ENCODE peak calls at places on chromosome 7, in eight cellular contexts. One of them, this sample, is unnamed.
A peak's percentile ranks its signal among the peaks of the same experiment; 100 is the strongest.

GRCh38 chr7:137404918-137405317 is 61.4 kb upstream of the PTN start:
- DNase-seq in hippocampal formation: no peak
- DNase-seq in activated CD4-positive, alpha-beta T cell treated with anti-CD3 and anti-CD28 coated beads, Interleukin-2, amount 10 ng/mL, durations not matched to agents 7 days and 5 days: no peak
- DNase-seq in ELR: peak; percentile 8
- DNase-seq in stimulated activated naive B cell treated with anti-CD40 and anti-IgM and Interleukin-4, amounts not matched to agents 10 μg/mL and 1 μg/mL and 100 μg/mL, for 72 hours: no peak
- DNase-seq in anterior cingulate cortex: no peak
- DNase-seq in CD8-positive, alpha-beta T cell: no peak
- DNase-seq in CD4-positive, alpha-beta T cell: no peak
- DNase-seq in this sample: no peak

GRCh38 chr7:76380623-76380966 is 21.8 kb upstream of the YWHAG start:
- DNase-seq in hippocampal formation: no peak
- DNase-seq in anterior cingulate cortex: no peak
- DNase-seq in ELR: no peak
- DNase-seq in CD8-positive, alpha-beta T cell: no peak
- DNase-seq in activated CD4-positive, alpha-beta T cell treated with anti-CD3 and anti-CD28 coated beads, Interleukin-2, amount 10 ng/mL, durations not matched to agents 7 days and 5 days: no peak
- DNase-seq in CD4-positive, alpha-beta T cell: no peak
- DNase-seq in stimulated activated naive B cell treated with anti-CD40 and anti-IgM and Interleukin-4, amounts not matched to agents 10 μg/mL and 1 μg/mL and 100 μg/mL, for 72 hours: no peak
- DNase-seq in this sample: no peak

GRCh38 chr7:117385340-117386124 is 41.8 kb downstream of the ASZ1 start:
- DNase-seq in stimulated activated naive B cell treated with anti-CD40 and anti-IgM and Interleukin-4, amounts not matched to agents 10 μg/mL and 1 μg/mL and 100 μg/mL, for 72 hours: no peak
- DNase-seq in CD4-positive, alpha-beta T cell: no peak
- DNase-seq in CD8-positive, alpha-beta T cell: no peak
- DNase-seq in ELR: peak; percentile 50
- DNase-seq in anterior cingulate cortex: no peak
- DNase-seq in activated CD4-positive, alpha-beta T cell treated with anti-CD3 and anti-CD28 coated beads, Interleukin-2, amount 10 ng/mL, durations not matched to agents 7 days and 5 days: no peak
- DNase-seq in hippocampal formation: peak; percentile 76
- DNase-seq in this sample: peak; percentile 26

GRCh38 chr7:155252388-155252957 is 45.2 kb upstream of the INSIG1 start:
- DNase-seq in anterior cingulate cortex: no peak
- DNase-seq in CD4-positive, alpha-beta T cell: no peak
- DNase-seq in ELR: peak; percentile 20
- DNase-seq in stimulated activated naive B cell treated with anti-CD40 and anti-IgM and Interleukin-4, amounts not matched to agents 10 μg/mL and 1 μg/mL and 100 μg/mL, for 72 hours: no peak
- DNase-seq in CD8-positive, alpha-beta T cell: no peak
- DNase-seq in activated CD4-positive, alpha-beta T cell treated with anti-CD3 and anti-CD28 coated beads, Interleukin-2, amount 10 ng/mL, durations not matched to agents 7 days and 5 days: no peak
- DNase-seq in hippocampal formation: no peak
- DNase-seq in this sample: peak; percentile 30

GRCh38 chr7:12066561-12066960 is 144.5 kb upstream of the TMEM106B start:
- DNase-seq in activated CD4-positive, alpha-beta T cell treated with anti-CD3 and anti-CD28 coated beads, Interleukin-2, amount 10 ng/mL, durations not matched to agents 7 days and 5 days: no peak
- DNase-seq in ELR: peak; percentile 75
- DNase-seq in stimulated activated naive B cell treated with anti-CD40 and anti-IgM and Interleukin-4, amounts not matched to agents 10 μg/mL and 1 μg/mL and 100 μg/mL, for 72 hours: peak; percentile 15
- DNase-seq in hippocampal formation: no peak
- DNase-seq in CD4-positive, alpha-beta T cell: no peak
- DNase-seq in anterior cingulate cortex: no peak
- DNase-seq in CD8-positive, alpha-beta T cell: no peak
- DNase-seq in this sample: no peak

GRCh38 chr7:156903232-156903909 is 10.4 kb upstream of the LMBR1 start:
- DNase-seq in stimulated activated naive B cell treated with anti-CD40 and anti-IgM and Interleukin-4, amounts not matched to agents 10 μg/mL and 1 μg/mL and 100 μg/mL, for 72 hours: no peak
- DNase-seq in CD8-positive, alpha-beta T cell: peak; percentile 77
- DNase-seq in activated CD4-positive, alpha-beta T cell treated with anti-CD3 and anti-CD28 coated beads, Interleukin-2, amount 10 ng/mL, durations not matched to agents 7 days and 5 days: peak; percentile 37
- DNase-seq in CD4-positive, alpha-beta T cell: no peak
- DNase-seq in anterior cingulate cortex: no peak
- DNase-seq in ELR: peak; percentile 49
- DNase-seq in hippocampal formation: no peak
- DNase-seq in this sample: no peak

GRCh38 chr7:90728568-90728967 is 132.4 kb downstream of the CDK14 start:
- DNase-seq in stimulated activated naive B cell treated with anti-CD40 and anti-IgM and Interleukin-4, amounts not matched to agents 10 μg/mL and 1 μg/mL and 100 μg/mL, for 72 hours: no peak
- DNase-seq in hippocampal formation: no peak
- DNase-seq in CD8-positive, alpha-beta T cell: no peak
- DNase-seq in anterior cingulate cortex: no peak
- DNase-seq in ELR: no peak
- DNase-seq in CD4-positive, alpha-beta T cell: no peak
- DNase-seq in activated CD4-positive, alpha-beta T cell treated with anti-CD3 and anti-CD28 coated beads, Interleukin-2, amount 10 ng/mL, durations not matched to agents 7 days and 5 days: no peak
- DNase-seq in this sample: no peak

GRCh38 chr7:142865766-142866165 is 10.9 kb downstream of the EPHB6 start:
- DNase-seq in ELR: no peak
- DNase-seq in hippocampal formation: no peak
- DNase-seq in anterior cingulate cortex: no peak
- DNase-seq in stimulated activated naive B cell treated with anti-CD40 and anti-IgM and Interleukin-4, amounts not matched to agents 10 μg/mL and 1 μg/mL and 100 μg/mL, for 72 hours: no peak
- DNase-seq in activated CD4-positive, alpha-beta T cell treated with anti-CD3 and anti-CD28 coated beads, Interleukin-2, amount 10 ng/mL, durations not matched to agents 7 days and 5 days: no peak
- DNase-seq in CD4-positive, alpha-beta T cell: no peak
- DNase-seq in CD8-positive, alpha-beta T cell: no peak
- DNase-seq in this sample: no peak

GRCh38 chr7:130367088-130367755 is 13.1 kb upstream of the CPA1 start:
- DNase-seq in anterior cingulate cortex: no peak
- DNase-seq in CD4-positive, alpha-beta T cell: no peak
- DNase-seq in activated CD4-positive, alpha-beta T cell treated with anti-CD3 and anti-CD28 coated beads, Interleukin-2, amount 10 ng/mL, durations not matched to agents 7 days and 5 days: no peak
- DNase-seq in stimulated activated naive B cell treated with anti-CD40 and anti-IgM and Interleukin-4, amounts not matched to agents 10 μg/mL and 1 μg/mL and 100 μg/mL, for 72 hours: no peak
- DNase-seq in hippocampal formation: no peak
- DNase-seq in CD8-positive, alpha-beta T cell: peak; percentile 41
- DNase-seq in ELR: no peak
- DNase-seq in this sample: no peak

GRCh38 chr7:47702096-47702495 is 120.2 kb upstream of the TNS3 start:
- DNase-seq in stimulated activated naive B cell treated with anti-CD40 and anti-IgM and Interleukin-4, amounts not matched to agents 10 μg/mL and 1 μg/mL and 100 μg/mL, for 72 hours: no peak
- DNase-seq in hippocampal formation: no peak
- DNase-seq in anterior cingulate cortex: no peak
- DNase-seq in CD8-positive, alpha-beta T cell: no peak
- DNase-seq in CD4-positive, alpha-beta T cell: no peak
- DNase-seq in ELR: no peak
- DNase-seq in activated CD4-positive, alpha-beta T cell treated with anti-CD3 and anti-CD28 coated beads, Interleukin-2, amount 10 ng/mL, durations not matched to agents 7 days and 5 days: no peak
- DNase-seq in this sample: no peak

GRCh38 chr7:35624299-35625186 is 70.4 kb downstream of the HERPUD2 start:
- DNase-seq in CD4-positive, alpha-beta T cell: peak; percentile 38
- DNase-seq in ELR: peak; percentile 63
- DNase-seq in stimulated activated naive B cell treated with anti-CD40 and anti-IgM and Interleukin-4, amounts not matched to agents 10 μg/mL and 1 μg/mL and 100 μg/mL, for 72 hours: peak; percentile 20
- DNase-seq in hippocampal formation: peak; percentile 7
- DNase-seq in CD8-positive, alpha-beta T cell: peak; percentile 31
- DNase-seq in activated CD4-positive, alpha-beta T cell treated with anti-CD3 and anti-CD28 coated beads, Interleukin-2, amount 10 ng/mL, durations not matched to agents 7 days and 5 days: peak; percentile 39
- DNase-seq in anterior cingulate cortex: peak; percentile 3
- DNase-seq in this sample: peak; percentile 70

GRCh38 chr7:75667938-75668337 is 70.8 kb downstream of the HIP1 start:
- DNase-seq in stimulated activated naive B cell treated with anti-CD40 and anti-IgM and Interleukin-4, amounts not matched to agents 10 μg/mL and 1 μg/mL and 100 μg/mL, for 72 hours: no peak
- DNase-seq in ELR: no peak
- DNase-seq in activated CD4-positive, alpha-beta T cell treated with anti-CD3 and anti-CD28 coated beads, Interleukin-2, amount 10 ng/mL, durations not matched to agents 7 days and 5 days: no peak
- DNase-seq in anterior cingulate cortex: no peak
- DNase-seq in CD4-positive, alpha-beta T cell: no peak
- DNase-seq in CD8-positive, alpha-beta T cell: no peak
- DNase-seq in hippocampal formation: no peak
- DNase-seq in this sample: no peak

GRCh38 chr7:28330384-28331070 is 81.8 kb upstream of the CREB5 start:
- DNase-seq in hippocampal formation: no peak
- DNase-seq in ELR: peak; percentile 28
- DNase-seq in anterior cingulate cortex: no peak
- DNase-seq in activated CD4-positive, alpha-beta T cell treated with anti-CD3 and anti-CD28 coated beads, Interleukin-2, amount 10 ng/mL, durations not matched to agents 7 days and 5 days: no peak
- DNase-seq in CD8-positive, alpha-beta T cell: no peak
- DNase-seq in stimulated activated naive B cell treated with anti-CD40 and anti-IgM and Interleukin-4, amounts not matched to agents 10 μg/mL and 1 μg/mL and 100 μg/mL, for 72 hours: no peak
- DNase-seq in CD4-positive, alpha-beta T cell: no peak
- DNase-seq in this sample: no peak

GRCh38 chr7:92723978-92724377 is 112.4 kb downstream of the CDK6 start:
- DNase-seq in CD8-positive, alpha-beta T cell: no peak
- DNase-seq in stimulated activated naive B cell treated with anti-CD40 and anti-IgM and Interleukin-4, amounts not matched to agents 10 μg/mL and 1 μg/mL and 100 μg/mL, for 72 hours: no peak
- DNase-seq in hippocampal formation: no peak
- DNase-seq in CD4-positive, alpha-beta T cell: no peak
- DNase-seq in activated CD4-positive, alpha-beta T cell treated with anti-CD3 and anti-CD28 coated beads, Interleukin-2, amount 10 ng/mL, durations not matched to agents 7 days and 5 days: no peak
- DNase-seq in ELR: no peak
- DNase-seq in anterior cingulate cortex: no peak
- DNase-seq in this sample: no peak

GRCh38 chr7:23494009-23494408 is 23.7 kb upstream of the IGF2BP3 start:
- DNase-seq in anterior cingulate cortex: no peak
- DNase-seq in CD8-positive, alpha-beta T cell: no peak
- DNase-seq in activated CD4-positive, alpha-beta T cell treated with anti-CD3 and anti-CD28 coated beads, Interleukin-2, amount 10 ng/mL, durations not matched to agents 7 days and 5 days: no peak
- DNase-seq in hippocampal formation: no peak
- DNase-seq in stimulated activated naive B cell treated with anti-CD40 and anti-IgM and Interleukin-4, amounts not matched to agents 10 μg/mL and 1 μg/mL and 100 μg/mL, for 72 hours: no peak
- DNase-seq in CD4-positive, alpha-beta T cell: no peak
- DNase-seq in ELR: no peak
- DNase-seq in this sample: no peak

GRCh38 chr7:129657363-129657762 is 45.8 kb downstream of the NRF1 start:
- DNase-seq in activated CD4-positive, alpha-beta T cell treated with anti-CD3 and anti-CD28 coated beads, Interleukin-2, amount 10 ng/mL, durations not matched to agents 7 days and 5 days: no peak
- DNase-seq in ELR: peak; percentile 30
- DNase-seq in stimulated activated naive B cell treated with anti-CD40 and anti-IgM and Interleukin-4, amounts not matched to agents 10 μg/mL and 1 μg/mL and 100 μg/mL, for 72 hours: no peak
- DNase-seq in anterior cingulate cortex: no peak
- DNase-seq in CD4-positive, alpha-beta T cell: no peak
- DNase-seq in hippocampal formation: no peak
- DNase-seq in CD8-positive, alpha-beta T cell: no peak
- DNase-seq in this sample: no peak

GRCh38 chr7:9889557-9889956 is 1084.1 kb upstream of the PHF14 start:
- DNase-seq in hippocampal formation: no peak
- DNase-seq in CD4-positive, alpha-beta T cell: no peak
- DNase-seq in ELR: no peak
- DNase-seq in stimulated activated naive B cell treated with anti-CD40 and anti-IgM and Interleukin-4, amounts not matched to agents 10 μg/mL and 1 μg/mL and 100 μg/mL, for 72 hours: no peak
- DNase-seq in activated CD4-positive, alpha-beta T cell treated with anti-CD3 and anti-CD28 coated beads, Interleukin-2, amount 10 ng/mL, durations not matched to agents 7 days and 5 days: no peak
- DNase-seq in CD8-positive, alpha-beta T cell: no peak
- DNase-seq in anterior cingulate cortex: no peak
- DNase-seq in this sample: no peak